ENCODE peak calls at places on chromosomes 2 and 18, in eight cellular contexts. One of them, this sample, is unnamed.

GRCh38 chr2:72895759-72896281 is 8.6 kb downstream of the SPR start:
- DNase-seq in retina: peak
- DNase-seq in mesothelial cell of epicardium: no peak
- DNase-seq in astrocyte of the cerebellum: no peak
- DNase-seq in effector memory CD8-positive, alpha-beta T cell: no peak
- DNase-seq in stimulated activated CD4-positive, alpha-beta T cell treated with anti-CD3 and anti-CD28 coated beads, Interleukin-15, amount 100 ng/mL, for 48 hours: no peak
- DNase-seq in type B pancreatic cell: no peak
- DNase-seq in pulmonary artery endothelial cell: no peak
- DNase-seq in this sample: no peak

GRCh38 chr2:104857262-104858221 is 3.6 kb downstream of the POU3F3 start:
- DNase-seq in stimulated activated CD4-positive, alpha-beta T cell treated with anti-CD3 and anti-CD28 coated beads, Interleukin-15, amount 100 ng/mL, for 48 hours: no peak
- DNase-seq in astrocyte of the cerebellum: no peak
- DNase-seq in effector memory CD8-positive, alpha-beta T cell: no peak
- DNase-seq in mesothelial cell of epicardium: no peak
- DNase-seq in retina: peak
- DNase-seq in type B pancreatic cell: no peak
- DNase-seq in pulmonary artery endothelial cell: no peak
- DNase-seq in this sample: no peak

GRCh38 chr2:168780671-168781071 is 21.8 kb upstream of the NOSTRIN start:
- DNase-seq in type B pancreatic cell: no peak
- DNase-seq in pulmonary artery endothelial cell: no peak
- DNase-seq in retina: no peak
- DNase-seq in effector memory CD8-positive, alpha-beta T cell: no peak
- DNase-seq in astrocyte of the cerebellum: no peak
- DNase-seq in mesothelial cell of epicardium: no peak
- DNase-seq in stimulated activated CD4-positive, alpha-beta T cell treated with anti-CD3 and anti-CD28 coated beads, Interleukin-15, amount 100 ng/mL, for 48 hours: no peak
- DNase-seq in this sample: no peak

GRCh38 chr2:204503869-204504268 is 41.4 kb upstream of the PARD3B start:
- DNase-seq in mesothelial cell of epicardium: no peak
- DNase-seq in astrocyte of the cerebellum: no peak
- DNase-seq in stimulated activated CD4-positive, alpha-beta T cell treated with anti-CD3 and anti-CD28 coated beads, Interleukin-15, amount 100 ng/mL, for 48 hours: no peak
- DNase-seq in pulmonary artery endothelial cell: no peak
- DNase-seq in type B pancreatic cell: no peak
- DNase-seq in effector memory CD8-positive, alpha-beta T cell: no peak
- DNase-seq in retina: no peak
- DNase-seq in this sample: no peak

GRCh38 chr2:54720563-54720962 is 2.9 kb upstream of the EML6 start:
- DNase-seq in astrocyte of the cerebellum: no peak
- DNase-seq in retina: no peak
- DNase-seq in pulmonary artery endothelial cell: no peak
- DNase-seq in stimulated activated CD4-positive, alpha-beta T cell treated with anti-CD3 and anti-CD28 coated beads, Interleukin-15, amount 100 ng/mL, for 48 hours: no peak
- DNase-seq in mesothelial cell of epicardium: no peak
- DNase-seq in type B pancreatic cell: no peak
- DNase-seq in effector memory CD8-positive, alpha-beta T cell: no peak
- DNase-seq in this sample: no peak

GRCh38 chr2:230473378-230473777 is 57.4 kb downstream of the SP100 start:
- DNase-seq in retina: no peak
- DNase-seq in stimulated activated CD4-positive, alpha-beta T cell treated with anti-CD3 and anti-CD28 coated beads, Interleukin-15, amount 100 ng/mL, for 48 hours: no peak
- DNase-seq in effector memory CD8-positive, alpha-beta T cell: no peak
- DNase-seq in mesothelial cell of epicardium: no peak
- DNase-seq in pulmonary artery endothelial cell: no peak
- DNase-seq in astrocyte of the cerebellum: no peak
- DNase-seq in type B pancreatic cell: no peak
- DNase-seq in this sample: no peak

GRCh38 chr2:6919912-6920905 is 3.0 kb downstream of the RNF144A start:
- DNase-seq in retina: peak
- DNase-seq in effector memory CD8-positive, alpha-beta T cell: no peak
- DNase-seq in mesothelial cell of epicardium: no peak
- DNase-seq in type B pancreatic cell: no peak
- DNase-seq in pulmonary artery endothelial cell: no peak
- DNase-seq in stimulated activated CD4-positive, alpha-beta T cell treated with anti-CD3 and anti-CD28 coated beads, Interleukin-15, amount 100 ng/mL, for 48 hours: no peak
- DNase-seq in astrocyte of the cerebellum: no peak
- DNase-seq in this sample: no peak

GRCh38 chr2:46014911-46015654 is 282.1 kb upstream of the EPAS1 start:
- DNase-seq in type B pancreatic cell: no peak
- DNase-seq in stimulated activated CD4-positive, alpha-beta T cell treated with anti-CD3 and anti-CD28 coated beads, Interleukin-15, amount 100 ng/mL, for 48 hours: no peak
- DNase-seq in effector memory CD8-positive, alpha-beta T cell: no peak
- DNase-seq in mesothelial cell of epicardium: no peak
- DNase-seq in pulmonary artery endothelial cell: peak
- DNase-seq in astrocyte of the cerebellum: no peak
- DNase-seq in retina: peak
- DNase-seq in this sample: peak

GRCh38 chr2:23287250-23287704 is 97.7 kb upstream of the KLHL29 start:
- DNase-seq in stimulated activated CD4-positive, alpha-beta T cell treated with anti-CD3 and anti-CD28 coated beads, Interleukin-15, amount 100 ng/mL, for 48 hours: no peak
- DNase-seq in astrocyte of the cerebellum: peak
- DNase-seq in type B pancreatic cell: no peak
- DNase-seq in pulmonary artery endothelial cell: no peak
- DNase-seq in retina: no peak
- DNase-seq in mesothelial cell of epicardium: peak
- DNase-seq in effector memory CD8-positive, alpha-beta T cell: no peak
- DNase-seq in this sample: peak

GRCh38 chr2:168849610-168850009 is 40.6 kb downstream of the SPC25 start:
- DNase-seq in stimulated activated CD4-positive, alpha-beta T cell treated with anti-CD3 and anti-CD28 coated beads, Interleukin-15, amount 100 ng/mL, for 48 hours: no peak
- DNase-seq in astrocyte of the cerebellum: peak
- DNase-seq in pulmonary artery endothelial cell: peak
- DNase-seq in retina: no peak
- DNase-seq in mesothelial cell of epicardium: no peak
- DNase-seq in type B pancreatic cell: no peak
- DNase-seq in effector memory CD8-positive, alpha-beta T cell: no peak
- DNase-seq in this sample: no peak

GRCh38 chr2:24945907-24946306 is 25.8 kb downstream of the DNAJC27 start:
- DNase-seq in type B pancreatic cell: no peak
- DNase-seq in mesothelial cell of epicardium: no peak
- DNase-seq in stimulated activated CD4-positive, alpha-beta T cell treated with anti-CD3 and anti-CD28 coated beads, Interleukin-15, amount 100 ng/mL, for 48 hours: no peak
- DNase-seq in effector memory CD8-positive, alpha-beta T cell: no peak
- DNase-seq in retina: no peak
- DNase-seq in pulmonary artery endothelial cell: no peak
- DNase-seq in astrocyte of the cerebellum: no peak
- DNase-seq in this sample: no peak

GRCh38 chr2:143161982-143162837 is 33.0 kb downstream of the ARHGAP15 start:
- DNase-seq in type B pancreatic cell: no peak
- DNase-seq in stimulated activated CD4-positive, alpha-beta T cell treated with anti-CD3 and anti-CD28 coated beads, Interleukin-15, amount 100 ng/mL, for 48 hours: peak
- DNase-seq in effector memory CD8-positive, alpha-beta T cell: peak
- DNase-seq in mesothelial cell of epicardium: peak
- DNase-seq in pulmonary artery endothelial cell: no peak
- DNase-seq in astrocyte of the cerebellum: peak
- DNase-seq in retina: peak
- DNase-seq in this sample: no peak

GRCh38 chr2:162782138-162782537 is 56.4 kb downstream of the KCNH7 start:
- DNase-seq in astrocyte of the cerebellum: no peak
- DNase-seq in mesothelial cell of epicardium: no peak
- DNase-seq in retina: no peak
- DNase-seq in pulmonary artery endothelial cell: no peak
- DNase-seq in stimulated activated CD4-positive, alpha-beta T cell treated with anti-CD3 and anti-CD28 coated beads, Interleukin-15, amount 100 ng/mL, for 48 hours: no peak
- DNase-seq in effector memory CD8-positive, alpha-beta T cell: no peak
- DNase-seq in type B pancreatic cell: no peak
- DNase-seq in this sample: no peak

GRCh38 chr18:56615738-56616520 is 22.5 kb downstream of the TXNL1 start:
- DNase-seq in astrocyte of the cerebellum: no peak
- DNase-seq in effector memory CD8-positive, alpha-beta T cell: no peak
- DNase-seq in mesothelial cell of epicardium: no peak
- DNase-seq in type B pancreatic cell: no peak
- DNase-seq in stimulated activated CD4-positive, alpha-beta T cell treated with anti-CD3 and anti-CD28 coated beads, Interleukin-15, amount 100 ng/mL, for 48 hours: no peak
- DNase-seq in pulmonary artery endothelial cell: no peak
- DNase-seq in retina: no peak
- DNase-seq in this sample: no peak

GRCh38 chr2:28108143-28108542 is 217.6 kb downstream of the BABAM2 start:
- DNase-seq in retina: no peak
- DNase-seq in astrocyte of the cerebellum: no peak
- DNase-seq in pulmonary artery endothelial cell: no peak
- DNase-seq in stimulated activated CD4-positive, alpha-beta T cell treated with anti-CD3 and anti-CD28 coated beads, Interleukin-15, amount 100 ng/mL, for 48 hours: no peak
- DNase-seq in mesothelial cell of epicardium: no peak
- DNase-seq in type B pancreatic cell: no peak
- DNase-seq in effector memory CD8-positive, alpha-beta T cell: no peak
- DNase-seq in this sample: no peak

GRCh38 chr2:206558492-206558891 is 83.8 kb upstream of the FAM237A start:
- DNase-seq in pulmonary artery endothelial cell: no peak
- DNase-seq in effector memory CD8-positive, alpha-beta T cell: no peak
- DNase-seq in stimulated activated CD4-positive, alpha-beta T cell treated with anti-CD3 and anti-CD28 coated beads, Interleukin-15, amount 100 ng/mL, for 48 hours: no peak
- DNase-seq in type B pancreatic cell: no peak
- DNase-seq in mesothelial cell of epicardium: no peak
- DNase-seq in retina: no peak
- DNase-seq in astrocyte of the cerebellum: no peak
- DNase-seq in this sample: no peak

GRCh38 chr2:239532859-239533258 is 132.0 kb upstream of the HDAC4 start:
- DNase-seq in type B pancreatic cell: no peak
- DNase-seq in stimulated activated CD4-positive, alpha-beta T cell treated with anti-CD3 and anti-CD28 coated beads, Interleukin-15, amount 100 ng/mL, for 48 hours: no peak
- DNase-seq in retina: no peak
- DNase-seq in pulmonary artery endothelial cell: no peak
- DNase-seq in mesothelial cell of epicardium: no peak
- DNase-seq in effector memory CD8-positive, alpha-beta T cell: no peak
- DNase-seq in astrocyte of the cerebellum: peak
- DNase-seq in this sample: no peak

GRCh38 chr18:63152791-63153190 is 166.8 kb downstream of the BCL2 start:
- DNase-seq in mesothelial cell of epicardium: no peak
- DNase-seq in pulmonary artery endothelial cell: no peak
- DNase-seq in effector memory CD8-positive, alpha-beta T cell: no peak
- DNase-seq in astrocyte of the cerebellum: no peak
- DNase-seq in type B pancreatic cell: no peak
- DNase-seq in stimulated activated CD4-positive, alpha-beta T cell treated with anti-CD3 and anti-CD28 coated beads, Interleukin-15, amount 100 ng/mL, for 48 hours: no peak
- DNase-seq in retina: no peak
- DNase-seq in this sample: no peak

GRCh38 chr2:44326548-44327269 is 34.6 kb downstream of the PREPL start:
- DNase-seq in mesothelial cell of epicardium: no peak
- DNase-seq in stimulated activated CD4-positive, alpha-beta T cell treated with anti-CD3 and anti-CD28 coated beads, Interleukin-15, amount 100 ng/mL, for 48 hours: no peak
- DNase-seq in type B pancreatic cell: no peak
- DNase-seq in effector memory CD8-positive, alpha-beta T cell: no peak
- DNase-seq in astrocyte of the cerebellum: no peak
- DNase-seq in retina: no peak
- DNase-seq in pulmonary artery endothelial cell: no peak
- DNase-seq in this sample: no peak

GRCh38 chr2:97011977-97012569 is 25.7 kb upstream of the FAM178B start:
- DNase-seq in retina: peak
- DNase-seq in effector memory CD8-positive, alpha-beta T cell: peak
- DNase-seq in astrocyte of the cerebellum: peak
- DNase-seq in type B pancreatic cell: no peak
- DNase-seq in mesothelial cell of epicardium: no peak
- DNase-seq in stimulated activated CD4-positive, alpha-beta T cell treated with anti-CD3 and anti-CD28 coated beads, Interleukin-15, amount 100 ng/mL, for 48 hours: no peak
- DNase-seq in pulmonary artery endothelial cell: peak
- DNase-seq in this sample: no peak

GRCh38 chr2:149617476-149617875 is 29.9 kb upstream of the MMADHC start:
- DNase-seq in astrocyte of the cerebellum: no peak
- DNase-seq in mesothelial cell of epicardium: no peak
- DNase-seq in effector memory CD8-positive, alpha-beta T cell: no peak
- DNase-seq in type B pancreatic cell: no peak
- DNase-seq in stimulated activated CD4-positive, alpha-beta T cell treated with anti-CD3 and anti-CD28 coated beads, Interleukin-15, amount 100 ng/mL, for 48 hours: no peak
- DNase-seq in pulmonary artery endothelial cell: no peak
- DNase-seq in retina: no peak
- DNase-seq in this sample: no peak

GRCh38 chr2:206556357-206556949 is 85.8 kb upstream of the FAM237A start:
- DNase-seq in astrocyte of the cerebellum: peak
- DNase-seq in type B pancreatic cell: no peak
- DNase-seq in pulmonary artery endothelial cell: no peak
- DNase-seq in retina: no peak
- DNase-seq in effector memory CD8-positive, alpha-beta T cell: no peak
- DNase-seq in mesothelial cell of epicardium: no peak
- DNase-seq in stimulated activated CD4-positive, alpha-beta T cell treated with anti-CD3 and anti-CD28 coated beads, Interleukin-15, amount 100 ng/mL, for 48 hours: no peak
- DNase-seq in this sample: no peak

GRCh38 chr18:65924878-65925277 is 174.1 kb downstream of the CDH7 start:
- DNase-seq in mesothelial cell of epicardium: no peak
- DNase-seq in retina: no peak
- DNase-seq in astrocyte of the cerebellum: no peak
- DNase-seq in pulmonary artery endothelial cell: no peak
- DNase-seq in type B pancreatic cell: no peak
- DNase-seq in effector memory CD8-positive, alpha-beta T cell: no peak
- DNase-seq in stimulated activated CD4-positive, alpha-beta T cell treated with anti-CD3 and anti-CD28 coated beads, Interleukin-15, amount 100 ng/mL, for 48 hours: no peak
- DNase-seq in this sample: no peak

GRCh38 chr2:231360401-231360800 is 35.1 kb upstream of the B3GNT7 start:
- DNase-seq in retina: no peak
- DNase-seq in pulmonary artery endothelial cell: no peak
- DNase-seq in mesothelial cell of epicardium: no peak
- DNase-seq in effector memory CD8-positive, alpha-beta T cell: no peak
- DNase-seq in stimulated activated CD4-positive, alpha-beta T cell treated with anti-CD3 and anti-CD28 coated beads, Interleukin-15, amount 100 ng/mL, for 48 hours: no peak
- DNase-seq in astrocyte of the cerebellum: no peak
- DNase-seq in type B pancreatic cell: no peak
- DNase-seq in this sample: no peak

GRCh38 chr2:232315049-232315922 is 63.3 kb upstream of the ALPP start:
- DNase-seq in astrocyte of the cerebellum: peak
- DNase-seq in effector memory CD8-positive, alpha-beta T cell: peak
- DNase-seq in mesothelial cell of epicardium: no peak
- DNase-seq in retina: no peak
- DNase-seq in pulmonary artery endothelial cell: peak
- DNase-seq in stimulated activated CD4-positive, alpha-beta T cell treated with anti-CD3 and anti-CD28 coated beads, Interleukin-15, amount 100 ng/mL, for 48 hours: peak
- DNase-seq in type B pancreatic cell: no peak
- DNase-seq in this sample: no peak

GRCh38 chr2:207113403-207113802 is 52.3 kb downstream of the KLF7 start:
- DNase-seq in astrocyte of the cerebellum: no peak
- DNase-seq in stimulated activated CD4-positive, alpha-beta T cell treated with anti-CD3 and anti-CD28 coated beads, Interleukin-15, amount 100 ng/mL, for 48 hours: no peak
- DNase-seq in mesothelial cell of epicardium: no peak
- DNase-seq in type B pancreatic cell: no peak
- DNase-seq in retina: peak
- DNase-seq in pulmonary artery endothelial cell: no peak
- DNase-seq in effector memory CD8-positive, alpha-beta T cell: no peak
- DNase-seq in this sample: no peak

GRCh38 chr2:205906419-205906818 is 179.6 kb downstream of the INO80D start:
- DNase-seq in type B pancreatic cell: no peak
- DNase-seq in mesothelial cell of epicardium: no peak
- DNase-seq in stimulated activated CD4-positive, alpha-beta T cell treated with anti-CD3 and anti-CD28 coated beads, Interleukin-15, amount 100 ng/mL, for 48 hours: no peak
- DNase-seq in astrocyte of the cerebellum: no peak
- DNase-seq in effector memory CD8-positive, alpha-beta T cell: no peak
- DNase-seq in pulmonary artery endothelial cell: no peak
- DNase-seq in retina: no peak
- DNase-seq in this sample: no peak

GRCh38 chr18:23020555-23021294 is 87.6 kb downstream of the RBBP8 start:
- DNase-seq in astrocyte of the cerebellum: no peak
- DNase-seq in type B pancreatic cell: no peak
- DNase-seq in pulmonary artery endothelial cell: no peak
- DNase-seq in retina: no peak
- DNase-seq in stimulated activated CD4-positive, alpha-beta T cell treated with anti-CD3 and anti-CD28 coated beads, Interleukin-15, amount 100 ng/mL, for 48 hours: no peak
- DNase-seq in mesothelial cell of epicardium: no peak
- DNase-seq in effector memory CD8-positive, alpha-beta T cell: no peak
- DNase-seq in this sample: no peak

GRCh38 chr18:65477450-65477849 is 273.4 kb upstream of the CDH7 start:
- DNase-seq in pulmonary artery endothelial cell: no peak
- DNase-seq in type B pancreatic cell: no peak
- DNase-seq in stimulated activated CD4-positive, alpha-beta T cell treated with anti-CD3 and anti-CD28 coated beads, Interleukin-15, amount 100 ng/mL, for 48 hours: no peak
- DNase-seq in astrocyte of the cerebellum: no peak
- DNase-seq in mesothelial cell of epicardium: no peak
- DNase-seq in effector memory CD8-positive, alpha-beta T cell: no peak
- DNase-seq in retina: no peak
- DNase-seq in this sample: no peak

GRCh38 chr2:35454966-35455638 is 900.5 kb upstream of the CRIM1 start:
- DNase-seq in stimulated activated CD4-positive, alpha-beta T cell treated with anti-CD3 and anti-CD28 coated beads, Interleukin-15, amount 100 ng/mL, for 48 hours: no peak
- DNase-seq in type B pancreatic cell: no peak
- DNase-seq in astrocyte of the cerebellum: no peak
- DNase-seq in pulmonary artery endothelial cell: no peak
- DNase-seq in mesothelial cell of epicardium: no peak
- DNase-seq in retina: no peak
- DNase-seq in effector memory CD8-positive, alpha-beta T cell: no peak
- DNase-seq in this sample: no peak

GRCh38 chr18:36155960-36156757 is 26.5 kb downstream of the ELP2 start:
- DNase-seq in astrocyte of the cerebellum: no peak
- DNase-seq in effector memory CD8-positive, alpha-beta T cell: no peak
- DNase-seq in stimulated activated CD4-positive, alpha-beta T cell treated with anti-CD3 and anti-CD28 coated beads, Interleukin-15, amount 100 ng/mL, for 48 hours: no peak
- DNase-seq in type B pancreatic cell: no peak
- DNase-seq in pulmonary artery endothelial cell: no peak
- DNase-seq in retina: no peak
- DNase-seq in mesothelial cell of epicardium: no peak
- DNase-seq in this sample: no peak

GRCh38 chr2:111032721-111033532 is 87.8 kb upstream of the BCL2L11 start:
- DNase-seq in mesothelial cell of epicardium: no peak
- DNase-seq in pulmonary artery endothelial cell: no peak
- DNase-seq in retina: no peak
- DNase-seq in effector memory CD8-positive, alpha-beta T cell: no peak
- DNase-seq in stimulated activated CD4-positive, alpha-beta T cell treated with anti-CD3 and anti-CD28 coated beads, Interleukin-15, amount 100 ng/mL, for 48 hours: no peak
- DNase-seq in type B pancreatic cell: peak
- DNase-seq in astrocyte of the cerebellum: no peak
- DNase-seq in this sample: peak

GRCh38 chr18:21490745-21491144 is 109.8 kb downstream of the ESCO1 start:
- DNase-seq in mesothelial cell of epicardium: no peak
- DNase-seq in pulmonary artery endothelial cell: no peak
- DNase-seq in astrocyte of the cerebellum: no peak
- DNase-seq in effector memory CD8-positive, alpha-beta T cell: no peak
- DNase-seq in retina: no peak
- DNase-seq in type B pancreatic cell: no peak
- DNase-seq in stimulated activated CD4-positive, alpha-beta T cell treated with anti-CD3 and anti-CD28 coated beads, Interleukin-15, amount 100 ng/mL, for 48 hours: no peak
- DNase-seq in this sample: no peak

GRCh38 chr18:53883771-53884170 is 340.7 kb downstream of the MBD2 start:
- DNase-seq in pulmonary artery endothelial cell: no peak
- DNase-seq in effector memory CD8-positive, alpha-beta T cell: no peak
- DNase-seq in mesothelial cell of epicardium: no peak
- DNase-seq in astrocyte of the cerebellum: no peak
- DNase-seq in retina: no peak
- DNase-seq in type B pancreatic cell: no peak
- DNase-seq in stimulated activated CD4-positive, alpha-beta T cell treated with anti-CD3 and anti-CD28 coated beads, Interleukin-15, amount 100 ng/mL, for 48 hours: no peak
- DNase-seq in this sample: no peak